ENCODE peak calls at places on chromosomes 2 and 18, in seven cellular contexts. One of them, this sample, is unnamed.
A peak's percentile ranks its signal among the peaks of the same experiment; 100 is the strongest.

GRCh38 chr2:121186261-121186660 is 98.7 kb downstream of the TFCP2L1 start:
- DNase-seq in neural progenitor cell: no peak
- DNase-seq in HCT116: no peak
- DNase-seq in GM23338: no peak
- DNase-seq in neuronal stem cell: no peak
- DNase-seq in fibroblast of lung: no peak
- DNase-seq in H1: no peak
- DNase-seq in this sample: no peak

GRCh38 chr2:176488446-176488845 is 219.2 kb downstream of the MTX2 start:
- DNase-seq in neural progenitor cell: no peak
- DNase-seq in HCT116: no peak
- DNase-seq in GM23338: no peak
- DNase-seq in neuronal stem cell: no peak
- DNase-seq in fibroblast of lung: peak; percentile 87
- DNase-seq in H1: no peak
- DNase-seq in this sample: no peak

GRCh38 chr2:233349005-233349998 is 5.0 kb upstream of the DGKD start:
- DNase-seq in neural progenitor cell: no peak
- DNase-seq in HCT116: no peak
- DNase-seq in GM23338: no peak
- DNase-seq in neuronal stem cell: no peak
- DNase-seq in fibroblast of lung: no peak
- DNase-seq in H1: no peak
- DNase-seq in this sample: peak; percentile 64

GRCh38 chr2:19874726-19875125 is 27.1 kb downstream of the TTC32 start:
- DNase-seq in neural progenitor cell: no peak
- DNase-seq in HCT116: no peak
- DNase-seq in GM23338: no peak
- DNase-seq in neuronal stem cell: no peak
- DNase-seq in fibroblast of lung: no peak
- DNase-seq in H1: no peak
- DNase-seq in this sample: no peak

GRCh38 chr18:55069497-55069896 is 110.2 kb upstream of the CCDC68 start:
- DNase-seq in neural progenitor cell: no peak
- DNase-seq in HCT116: no peak
- DNase-seq in GM23338: no peak
- DNase-seq in neuronal stem cell: no peak
- DNase-seq in fibroblast of lung: no peak
- DNase-seq in H1: no peak
- DNase-seq in this sample: no peak

GRCh38 chr2:72995420-72996151 is 75.9 kb downstream of the SFXN5 start:
- DNase-seq in neural progenitor cell: peak; percentile 90
- DNase-seq in HCT116: no peak
- DNase-seq in GM23338: no peak
- DNase-seq in neuronal stem cell: peak; percentile 79
- DNase-seq in fibroblast of lung: no peak
- DNase-seq in H1: no peak
- DNase-seq in this sample: no peak

GRCh38 chr2:164562666-164563065 is 58.6 kb downstream of the GRB14 start:
- DNase-seq in neural progenitor cell: no peak
- DNase-seq in HCT116: no peak
- DNase-seq in GM23338: no peak
- DNase-seq in neuronal stem cell: no peak
- DNase-seq in fibroblast of lung: no peak
- DNase-seq in H1: no peak
- DNase-seq in this sample: no peak

GRCh38 chr2:71157124-71157802 is 26.8 kb downstream of the MPHOSPH10 start:
- DNase-seq in neural progenitor cell: peak; percentile 90
- DNase-seq in HCT116: peak; percentile 19
- DNase-seq in GM23338: peak; percentile 92
- DNase-seq in neuronal stem cell: peak; percentile 77
- DNase-seq in fibroblast of lung: peak; percentile 12
- DNase-seq in H1: peak; percentile 43
- DNase-seq in this sample: peak; percentile 89

GRCh38 chr2:60708630-60709320 is 47.3 kb upstream of the PAPOLG start:
- DNase-seq in neural progenitor cell: no peak
- DNase-seq in HCT116: no peak
- DNase-seq in GM23338: no peak
- DNase-seq in neuronal stem cell: no peak
- DNase-seq in fibroblast of lung: no peak
- DNase-seq in H1: no peak
- DNase-seq in this sample: no peak

GRCh38 chr2:241776336-241777166 is at the start of gene GAL3ST2:
- DNase-seq in neural progenitor cell: no peak
- DNase-seq in HCT116: no peak
- DNase-seq in GM23338: no peak
- DNase-seq in neuronal stem cell: no peak
- DNase-seq in fibroblast of lung: no peak
- DNase-seq in H1: no peak
- DNase-seq in this sample: no peak

GRCh38 chr2:43174368-43175186 is 51.8 kb downstream of the ZFP36L2 start:
- DNase-seq in neural progenitor cell: no peak
- DNase-seq in HCT116: no peak
- DNase-seq in GM23338: no peak
- DNase-seq in neuronal stem cell: no peak
- DNase-seq in fibroblast of lung: no peak
- DNase-seq in H1: no peak
- DNase-seq in this sample: no peak

GRCh38 chr2:54771166-54771565 is 47.7 kb downstream of the EML6 start:
- DNase-seq in neural progenitor cell: no peak
- DNase-seq in HCT116: peak; percentile 70
- DNase-seq in GM23338: no peak
- DNase-seq in neuronal stem cell: no peak
- DNase-seq in fibroblast of lung: peak; percentile 68
- DNase-seq in H1: no peak
- DNase-seq in this sample: no peak
- H2AFZ ChIP-seq in neural progenitor cell: no peak overlapping the region
- H2AFZ ChIP-seq in HCT116: peak overlapping the region; percentile 11
- H2AFZ ChIP-seq in GM23338: no peak overlapping the region
- H2AFZ ChIP-seq in neuronal stem cell: no peak overlapping the region
- H2AFZ ChIP-seq in fibroblast of lung: no peak overlapping the region
- H2AFZ ChIP-seq in H1: no peak overlapping the region
- H2AFZ ChIP-seq in this sample: no peak overlapping the region

GRCh38 chr2:190318931-190319556 is 582 bp downstream of the HIBCH start:
- DNase-seq in neural progenitor cell: peak; percentile 38
- DNase-seq in HCT116: no peak
- DNase-seq in GM23338: peak; percentile 27
- DNase-seq in neuronal stem cell: no peak
- DNase-seq in fibroblast of lung: no peak
- DNase-seq in H1: no peak
- DNase-seq in this sample: peak; percentile 77
- H3K4me1 ChIP-seq in neural progenitor cell: peaks cover 7% of the 10 kb centered on the region
- H3K4me1 ChIP-seq in HCT116: peaks cover 16% of the 10 kb centered on the region
- H3K4me1 ChIP-seq in GM23338: peaks cover 8% of the 10 kb centered on the region
- H3K4me1 ChIP-seq in neuronal stem cell: peaks cover 4% of the 10 kb centered on the region
- H3K4me1 ChIP-seq in fibroblast of lung: no peaks in the 10 kb centered on the region
- H3K4me1 ChIP-seq in H1: peaks cover 5% of the 10 kb centered on the region
- H3K4me1 ChIP-seq in this sample: peaks cover 47% of the 10 kb centered on the region

GRCh38 chr2:224817676-224818075 is 101.5 kb upstream of the CCDC195 start:
- DNase-seq in neural progenitor cell: no peak
- DNase-seq in HCT116: no peak
- DNase-seq in GM23338: no peak
- DNase-seq in neuronal stem cell: no peak
- DNase-seq in fibroblast of lung: no peak
- DNase-seq in H1: no peak
- DNase-seq in this sample: no peak
- H3K4me2 ChIP-seq in neural progenitor cell: no peak overlapping the region
- H3K4me2 ChIP-seq in HCT116: no peak overlapping the region
- H3K4me2 ChIP-seq in GM23338: no peak overlapping the region
- H3K4me2 ChIP-seq in neuronal stem cell: no peak overlapping the region
- H3K4me2 ChIP-seq in fibroblast of lung: no peak overlapping the region
- H3K4me2 ChIP-seq in H1: no peak overlapping the region
- H3K4me2 ChIP-seq in this sample: no peak overlapping the region

GRCh38 chr2:37590119-37590571 is 81.3 kb downstream of the CDC42EP3 start:
- DNase-seq in neural progenitor cell: no peak
- DNase-seq in HCT116: no peak
- DNase-seq in GM23338: no peak
- DNase-seq in neuronal stem cell: no peak
- DNase-seq in fibroblast of lung: peak; percentile 88
- DNase-seq in H1: no peak
- DNase-seq in this sample: no peak
- H2AFZ ChIP-seq in neural progenitor cell: peak overlapping the region; percentile 20
- H2AFZ ChIP-seq in HCT116: peak overlapping the region; percentile 53
- H2AFZ ChIP-seq in GM23338: no peak overlapping the region
- H2AFZ ChIP-seq in neuronal stem cell: no peak overlapping the region
- H2AFZ ChIP-seq in fibroblast of lung: no peak overlapping the region
- H2AFZ ChIP-seq in H1: peak overlapping the region; percentile 36
- H2AFZ ChIP-seq in this sample: no peak overlapping the region

DNA sequence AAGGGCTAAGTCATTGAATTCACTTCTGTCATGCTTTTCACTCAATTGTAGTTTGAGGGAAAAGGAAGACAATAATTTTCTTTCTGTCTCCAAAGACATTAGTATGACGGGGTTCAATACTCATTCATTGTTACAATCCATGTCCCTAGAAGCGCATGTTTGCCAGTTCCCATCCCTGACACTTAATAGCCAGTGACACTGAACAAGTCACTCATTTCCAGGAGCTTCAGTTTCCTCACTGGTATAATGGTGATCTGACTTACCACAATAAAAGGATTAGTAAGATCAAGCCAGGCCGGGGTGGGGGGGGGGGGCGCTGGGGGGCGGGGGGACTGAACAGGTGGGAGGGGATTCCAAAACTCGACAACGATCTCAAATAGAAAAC is 144.8 kb upstream of the MAP3K20 start:
- DNase-seq in neural progenitor cell: peak; percentile 41
- DNase-seq in HCT116: no peak
- DNase-seq in GM23338: no peak
- DNase-seq in neuronal stem cell: no peak
- DNase-seq in fibroblast of lung: no peak
- DNase-seq in H1: no peak
- DNase-seq in this sample: no peak
- H3K4me1 ChIP-seq in neural progenitor cell: peaks cover 20% of the 10 kb centered on the region
- H3K4me1 ChIP-seq in HCT116: peaks cover 6% of the 10 kb centered on the region
- H3K4me1 ChIP-seq in GM23338: peaks cover 21% of the 10 kb centered on the region
- H3K4me1 ChIP-seq in neuronal stem cell: peaks cover 20% of the 10 kb centered on the region
- H3K4me1 ChIP-seq in fibroblast of lung: peaks cover 3% of the 10 kb centered on the region
- H3K4me1 ChIP-seq in H1: peaks cover 7% of the 10 kb centered on the region
- H3K4me1 ChIP-seq in this sample: no peaks in the 10 kb centered on the region

This sample was measured in Karpas-422.